ENCODE peak calls at places on chromosomes 1 and 21, in four cellular contexts. P, S, J and I are unnamed samples.

GRCh38 chr21:39660191-39660590 is 47.5 kb downstream of the B3GALT5 start:
- DNase-seq in J (no peak), P (peak), S (no peak), I (no peak)

GRCh38 chr1:173205146-173206051 is 1.7 kb downstream of the TNFSF4 start:
- DNase-seq in S (no peak), J (peak), P (peak), I (no peak)

GRCh38 chr1:33322870-33323585 is 2.1 kb upstream of the A3GALT2 start:
- DNase-seq in J (no peak), S (no peak), P (no peak), I (no peak)

GRCh38 chr1:42176902-42177519 is 12.5 kb upstream of the GUCA2A start:
- DNase-seq in P (peak), S (no peak), J (peak), I (peak)

GRCh38 chr1:86436041-86436440 is 12.1 kb downstream of the CLCA2 start:
- DNase-seq in P (no peak), J (no peak), S (no peak), I (no peak)

GRCh38 chr1:110084226-110085078 is 14.0 kb upstream of the ALX3 start:
- DNase-seq in S (no peak), P (peak), J (peak), I (peak)

GRCh38 chr1:207006914-207007313 is 25.6 kb downstream of the C1orf116 start:
- DNase-seq in J (no peak), S (no peak), P (no peak), I (no peak)

GRCh38 chr1:200869753-200870391 is 2.9 kb upstream of the GPR25 start:
- DNase-seq in P (no peak), J (peak), S (no peak), I (no peak)

GRCh38 chr1:8649027-8649426 is 168.4 kb downstream of the RERE start:
- DNase-seq in S (no peak), P (no peak), J (no peak), I (no peak)

GRCh38 chr1:185567006-185567405 is 167.2 kb upstream of the HMCN1 start:
- DNase-seq in S (no peak), J (peak), P (peak), I (peak)

GRCh38 chr1:222950892-222951291 is 136.1 kb downstream of the DISP1 start:
- DNase-seq in J (no peak), S (no peak), P (no peak), I (no peak)

GRCh38 chr1:231918239-231919015 is 291.8 kb downstream of the DISC1 start:
- DNase-seq in J (no peak), S (no peak), P (peak), I (no peak)

GRCh38 chr1:163875214-163875926 is 553.6 kb downstream of the NUF2 start:
- DNase-seq in S (no peak), P (peak), J (no peak), I (no peak)

GRCh38 chr21:39153842-39154241 is 29.4 kb downstream of the PSMG1 start:
- DNase-seq in J (peak), P (no peak), S (no peak), I (no peak)

GRCh38 chr1:168454211-168454815 is 89.5 kb downstream of the XCL2 start:
- DNase-seq in S (no peak), J (no peak), P (peak), I (no peak)

GRCh38 chr1:167515893-167516321 is 2.4 kb downstream of the CD247 start:
- DNase-seq in P (no peak), S (no peak), J (no peak), I (no peak)

GRCh38 chr1:193270996-193271395 is 84.6 kb upstream of the B3GALT2 start:
- DNase-seq in S (no peak), P (peak), J (no peak), I (no peak)

GRCh38 chr1:211783266-211783665 is 47.3 kb downstream of the LPGAT1 start:
- DNase-seq in P (no peak), S (no peak), J (no peak), I (no peak)

GRCh38 chr1:109134423-109134822 is 20.5 kb downstream of the ELAPOR1 start:
- DNase-seq in J (no peak), S (no peak), P (no peak), I (peak)

GRCh38 chr1:41672641-41673313 is 188.3 kb upstream of the EDN2 start:
- DNase-seq in S (no peak), P (peak), J (peak), I (no peak)

GRCh38 chr1:29651684-29652665 is 415.7 kb downstream of the PTPRU start:
- DNase-seq in J (no peak), S (no peak), P (no peak), I (no peak)

GRCh38 chr1:75136158-75136815 is 2.1 kb downstream of the LHX8 start:
- DNase-seq in J (no peak), S (no peak), P (no peak), I (no peak)

GRCh38 chr1:179124866-179125265 is 43.0 kb downstream of the TOR3A start:
- DNase-seq in P (peak), S (no peak), J (no peak), I (no peak)

GRCh38 chr1:152926091-152926490 is 17.7 kb downstream of the IVL start:
- DNase-seq in P (peak), J (peak), S (no peak), I (peak)

GRCh38 chr1:227242811-227243682 is 75.2 kb downstream of the CDC42BPA start:
- DNase-seq in P (no peak), S (no peak), J (no peak), I (no peak)

GRCh38 chr1:241857131-241857530 is 9.1 kb downstream of the EXO1 start:
- DNase-seq in J (no peak), P (no peak), S (no peak), I (no peak)

GRCh38 chr1:226510453-226510852 is 38.1 kb upstream of the STUM start:
- DNase-seq in S (no peak), P (no peak), J (no peak), I (no peak)

GRCh38 chr1:44239337-44239960 is 26.2 kb downstream of the DMAP1 start:
- DNase-seq in S (no peak), J (no peak), P (peak), I (peak)

GRCh38 chr1:151143057-151143435 is 3.4 kb downstream of the SEMA6C start:
- DNase-seq in P (no peak), J (no peak), S (no peak), I (no peak)

GRCh38 chr1:204858381-204858821 is 12.3 kb upstream of the NFASC start:
- DNase-seq in P (no peak), S (no peak), J (no peak), I (no peak)

GRCh38 chr1:211017066-211017691 is 116.8 kb downstream of the KCNH1 start:
- DNase-seq in S (no peak), J (no peak), P (peak), I (no peak)

GRCh38 chr1:61079898-61080336 is 2.4 kb upstream of the NFIA start:
- DNase-seq in P (peak), J (peak), S (no peak), I (peak)

GRCh38 chr1:61078611-61079010 is 3.8 kb upstream of the NFIA start:
- DNase-seq in J (peak), P (no peak), S (no peak), I (peak)

GRCh38 chr1:61076728-61077675 is 5.4 kb upstream of the NFIA start:
- DNase-seq in P (peak), S (no peak), J (peak), I (peak)

GRCh38 chr1:61079276-61079897 is 3.0 kb upstream of the NFIA start:
- DNase-seq in P (no peak), J (no peak), S (no peak), I (peak)

DNA sequence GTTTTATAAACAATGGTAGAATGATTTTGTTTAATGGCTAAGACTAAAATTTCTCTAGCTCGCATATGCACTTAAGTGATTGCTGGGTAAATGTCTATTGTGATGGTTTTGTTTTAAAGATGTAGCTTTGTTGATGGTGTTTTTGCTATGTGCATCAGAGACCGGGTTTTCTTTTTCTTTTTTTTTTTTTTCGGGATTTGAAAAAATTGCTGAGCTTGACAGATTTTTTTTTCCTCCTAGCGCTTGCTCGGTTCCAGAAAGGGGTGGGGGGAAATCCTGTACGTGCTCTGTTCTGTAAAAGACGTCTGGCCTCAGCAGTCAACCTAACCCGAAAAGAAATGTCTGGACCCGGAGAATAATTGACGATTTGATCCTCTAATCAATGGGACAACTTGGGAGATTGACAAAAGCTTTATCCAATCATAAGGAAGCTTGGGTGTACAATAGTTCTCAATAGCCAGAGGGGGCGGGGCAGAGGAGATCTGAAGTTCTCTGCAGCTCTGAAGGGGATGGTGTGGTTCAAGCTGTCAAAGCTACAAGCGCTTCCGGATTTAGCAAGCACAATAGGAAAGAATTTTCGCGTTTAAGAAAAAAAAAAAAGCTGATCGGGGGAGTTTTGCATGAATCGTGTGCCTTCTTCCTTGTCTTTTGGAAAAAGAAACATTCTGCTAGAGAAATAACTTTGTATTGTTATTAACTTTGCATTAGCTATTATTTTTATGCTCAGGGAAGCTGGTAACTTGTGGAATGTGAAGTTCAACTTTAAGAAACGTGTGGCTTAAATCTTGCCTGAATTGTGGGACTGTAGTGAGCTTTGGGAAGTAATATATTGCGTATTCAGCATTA is 4.5 kb upstream of the NFIA start:
- DNase-seq in P (peak), S (no peak), J (peak), I (peak)
- TF ChIP-seq POLR2A in P (no peak), S (no peak), J (no peak), I (peak)

GRCh38 chr1:121516279-121516967 is 331.6 kb downstream of the SRGAP2C start:
- DNase-seq in S (no peak), P (no peak), J (peak), I (no peak)

GRCh38 chr1:121522061-121522759 is 337.4 kb downstream of the SRGAP2C start:
- DNase-seq in P (no peak), J (no peak), S (no peak), I (no peak)

GRCh38 chr1:121517586-121518230 is 332.9 kb downstream of the SRGAP2C start:
- DNase-seq in S (no peak), P (no peak), J (peak), I (no peak)

GRCh38 chr1:121518726-121519041 is 333.9 kb downstream of the SRGAP2C start:
- DNase-seq in J (no peak), P (no peak), S (no peak), I (no peak)

DNA sequence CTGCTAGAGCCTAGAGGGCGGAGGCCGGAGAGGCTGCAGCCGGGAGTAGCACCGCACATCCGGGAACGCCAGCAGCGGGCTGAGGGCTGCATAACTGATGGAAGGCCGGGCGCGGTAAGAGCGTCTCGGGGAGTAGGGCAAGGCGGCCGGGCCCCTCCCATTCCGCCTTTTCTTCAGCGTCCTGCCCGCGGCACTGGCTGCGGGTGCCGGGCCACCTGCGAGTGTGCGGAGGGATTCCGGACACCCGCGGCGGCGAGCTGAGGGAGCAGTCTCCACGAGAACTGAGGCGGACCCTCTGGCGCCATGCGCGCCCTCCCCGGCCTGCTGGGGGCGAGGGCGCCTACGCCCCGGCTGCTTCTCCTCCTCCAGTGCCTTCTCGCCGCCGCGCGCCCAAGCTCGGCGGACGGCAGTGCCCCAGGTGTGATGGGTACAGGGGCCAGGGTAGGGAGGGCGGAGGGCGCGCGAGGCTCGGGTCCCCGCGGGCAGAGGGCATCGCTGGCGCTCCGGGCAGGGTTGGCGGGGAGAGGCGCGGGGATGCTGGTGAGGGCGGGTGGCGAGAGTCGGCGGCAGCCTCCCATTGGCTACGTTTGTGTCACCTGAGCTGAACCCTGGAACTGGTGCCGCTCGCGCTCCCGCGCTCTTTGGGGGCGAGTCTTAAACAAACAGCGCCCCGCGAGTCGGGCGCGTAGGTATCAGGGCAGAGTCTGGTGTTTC is 334.4 kb downstream of the SRGAP2C start:
- DNase-seq in S (no peak), J (peak), P (no peak), I (peak)
- TF ChIP-seq POLR2A in S (no peak), J (no peak), P (no peak), I (no peak)

GRCh38 chr21:32279377-32279680 is 480 bp upstream of the MIS18A start:
- DNase-seq in P (no peak), S (no peak), J (no peak), I (no peak)

GRCh38 chr21:32278068-32278467 is 781 bp downstream of the MIS18A start:
- DNase-seq in S (no peak), P (no peak), J (peak), I (peak)

GRCh38 chr21:32276671-32277070 is 2.2 kb downstream of the MIS18A start:
- DNase-seq in J (no peak), P (no peak), S (no peak), I (no peak)

GRCh38 chr21:32281531-32281930 is 2.7 kb upstream of the MIS18A start:
- DNase-seq in J (no peak), S (no peak), P (no peak), I (no peak)

DNA sequence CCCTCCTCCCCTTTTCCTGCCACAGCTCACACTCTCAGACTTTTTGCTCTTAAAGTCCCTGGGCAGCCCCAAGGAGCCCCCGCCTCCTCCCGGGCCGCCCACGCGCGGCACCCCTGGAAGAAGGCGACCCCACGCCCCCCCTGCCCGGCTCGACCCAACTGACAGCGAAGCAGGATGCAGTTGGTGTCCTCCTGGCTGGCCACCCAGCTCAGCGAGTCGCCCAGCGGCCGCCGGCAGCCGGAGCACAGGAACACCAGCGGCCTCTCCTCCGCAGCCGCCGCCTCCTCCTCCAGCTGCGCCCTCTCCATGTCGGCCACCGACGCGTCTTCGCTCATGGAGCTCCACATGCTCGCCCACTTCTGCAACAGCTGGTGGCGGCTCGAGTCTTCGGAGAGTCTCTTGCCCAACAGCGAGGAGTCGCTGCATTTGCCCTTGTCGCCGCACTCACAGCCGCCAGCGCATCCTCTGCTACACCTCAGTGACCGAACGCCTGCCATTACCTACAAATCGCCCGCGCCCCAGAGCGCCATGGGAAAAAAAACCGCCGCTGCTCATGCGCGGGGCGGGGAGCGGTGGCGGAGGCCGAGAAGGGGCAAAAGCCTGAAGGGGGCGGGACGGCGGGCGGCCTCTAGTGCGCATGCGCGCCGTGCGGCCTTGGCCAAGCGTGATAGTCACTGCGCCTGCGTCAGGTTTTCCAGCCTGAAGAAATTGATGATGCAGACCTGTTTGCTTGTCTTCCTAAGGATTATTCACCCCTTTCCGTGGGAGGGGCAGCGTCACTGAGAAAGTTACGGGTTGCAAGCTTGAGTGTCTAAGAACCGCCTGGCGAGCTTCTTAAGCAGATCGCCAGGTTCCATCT is at the start of gene MIS18A:
- DNase-seq in S (peak), J (peak), P (peak), I (peak)
- TF ChIP-seq POLR2A in S (peak), J (peak), P (peak), I (peak)

GRCh38 chr1:2206813-2207488 is 12.4 kb upstream of the FAAP20 start:
- DNase-seq in J (no peak), P (no peak), S (no peak), I (peak)

GRCh38 chr1:2202843-2203601 is 8.4 kb upstream of the FAAP20 start:
- DNase-seq in P (no peak), S (no peak), J (no peak), I (no peak)

GRCh38 chr1:2203671-2204383 is 9.3 kb upstream of the FAAP20 start:
- DNase-seq in S (no peak), P (no peak), J (no peak), I (no peak)

GRCh38 chr1:2204384-2205190 is 10.0 kb upstream of the FAAP20 start:
- DNase-seq in S (peak), P (peak), J (peak), I (peak)

DNA sequence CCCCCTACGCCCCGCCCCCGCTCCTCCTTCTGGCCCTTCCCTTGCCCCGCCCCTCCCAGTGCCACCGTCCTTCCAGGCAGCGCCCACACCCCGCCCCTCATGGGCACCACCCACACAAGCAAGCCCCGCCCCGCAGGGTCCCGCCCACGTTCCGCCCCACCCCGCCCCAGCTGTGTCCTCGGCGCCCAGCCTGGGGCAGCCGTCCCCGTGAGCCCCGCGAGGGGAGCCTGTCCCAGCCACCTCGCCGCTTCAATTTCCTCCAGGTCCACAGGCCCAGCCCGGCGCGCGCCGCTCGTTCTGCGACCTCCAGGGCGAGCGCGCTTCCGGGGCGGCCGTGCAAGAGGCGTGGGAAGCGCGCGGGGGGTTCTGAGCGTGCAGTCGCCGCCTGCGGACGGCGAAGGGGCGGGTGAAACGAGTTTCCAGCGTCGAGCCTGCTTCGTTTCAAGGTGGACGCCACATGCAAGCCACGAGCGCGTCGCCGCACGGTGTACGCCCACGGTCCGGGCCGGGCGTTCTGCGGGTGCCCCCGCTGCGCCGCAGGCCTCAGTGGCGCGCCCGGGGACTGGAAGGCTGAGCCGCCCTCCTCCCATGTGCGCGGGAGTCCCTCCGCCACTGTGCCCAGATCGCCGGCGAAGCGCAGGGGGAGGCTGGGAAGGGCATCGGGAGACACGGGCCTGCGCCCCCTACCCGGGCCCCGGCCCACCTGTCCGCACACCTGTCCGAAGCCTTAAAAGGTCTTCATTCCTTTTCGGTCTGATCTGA is 10.8 kb upstream of the FAAP20 start:
- DNase-seq in S (no peak), J (peak), P (peak), I (peak)
- TF ChIP-seq POLR2A in S (no peak), J (no peak), P (no peak), I (peak)

DNA sequence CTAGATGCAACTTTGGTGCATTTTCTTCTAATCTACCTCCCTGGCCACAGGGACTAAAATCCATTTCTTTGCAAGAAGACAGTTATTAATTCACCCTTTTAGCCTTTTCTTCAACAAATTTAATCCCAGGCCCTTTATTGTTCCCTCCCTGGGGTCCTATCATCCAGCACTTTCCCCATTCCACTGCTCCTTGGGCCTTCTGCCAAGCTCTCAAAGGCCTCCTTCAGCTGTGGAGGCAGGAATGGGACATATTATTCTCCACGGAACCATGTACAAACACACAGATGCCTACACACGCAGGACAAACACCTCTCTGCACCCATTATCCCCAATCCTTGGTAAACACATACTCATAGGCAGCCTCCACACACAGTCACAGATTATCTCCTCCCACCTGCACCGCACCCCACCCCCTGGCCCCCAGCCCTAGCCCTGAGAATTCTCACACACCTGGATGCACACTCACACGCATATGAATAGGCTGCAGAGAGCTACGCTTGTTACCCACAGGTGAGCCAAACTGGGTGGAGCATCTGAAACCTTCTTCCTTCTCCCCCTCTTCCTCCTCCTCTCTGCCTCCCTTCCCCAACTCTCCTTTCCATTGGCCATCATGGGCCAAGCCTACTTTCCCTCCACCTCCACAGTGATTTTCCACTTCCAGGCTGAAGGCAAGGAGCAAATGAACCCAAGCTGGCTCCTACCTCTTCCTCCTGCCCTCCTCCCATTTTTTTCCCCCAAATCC is 11.7 kb downstream of the TAGLN2 start:
- DNase-seq in J (no peak), S (no peak), P (no peak), I (no peak)
- TF ChIP-seq POLR2A in J (no peak), S (no peak), P (no peak), I (peak)